ENCODE peak calls at places on chromosomes 1 and 21, in five cellular contexts. F is uterus, Z is bronchial epithelial cell, C is cardiac muscle cell, N is heart left ventricle. I is an unnamed sample.

GRCh38 chr1:46263146-46263545 is 15.6 kb downstream of the RAD54L start:
- DNase-seq in C (no peak), N (no peak), Z (no peak), F (no peak), I (no peak)

GRCh38 chr1:152533327-152533938 is 19.2 kb downstream of the CRCT1 start:
- DNase-seq in Z (peak; percentile 69), F (no peak), C (no peak), N (no peak), I (no peak)

GRCh38 chr1:55215194-55216021 is at the start of gene USP24:
- DNase-seq in N (peak; percentile 83), C (peak; percentile 87), Z (peak; percentile 53), F (peak; percentile 68), I (peak; percentile 94)

GRCh38 chr21:15498455-15498854 is 231.3 kb upstream of the USP25 start:
- DNase-seq in Z (peak; percentile 95), F (no peak), N (no peak), C (no peak), I (no peak)

GRCh38 chr1:152141971-152142584 is 16.9 kb downstream of the RPTN start:
- DNase-seq in C (no peak), N (no peak), Z (peak; percentile 78), F (no peak), I (no peak)

GRCh38 chr1:221087919-221088318 is 208.7 kb downstream of the HLX start:
- DNase-seq in N (no peak), C (no peak), F (no peak), Z (peak; percentile 27), I (no peak)

GRCh38 chr1:191963286-191963685 is 195.0 kb upstream of the RGS18 start:
- DNase-seq in C (no peak), Z (peak; percentile 0), N (no peak), F (no peak), I (no peak)

GRCh38 chr1:19179597-19180271 is 30.3 kb downstream of the UBR4 start:
- DNase-seq in F (no peak), C (peak; percentile 49), Z (peak; percentile 12), N (no peak), I (no peak)

GRCh38 chr1:204188959-204189639 is 7.2 kb downstream of the KISS1 start:
- DNase-seq in N (no peak), C (no peak), Z (no peak), F (no peak), I (no peak)

GRCh38 chr1:106571109-106571508 is 485.4 kb upstream of the PRMT6 start:
- DNase-seq in Z (peak; percentile 24), F (no peak), N (no peak), C (no peak), I (no peak)

GRCh38 chr1:230127105-230128054 is 60.3 kb downstream of the GALNT2 start:
- DNase-seq in F (no peak), N (no peak), Z (no peak), C (no peak), I (no peak)

GRCh38 chr1:30427545-30427944 is 295.8 kb downstream of the MATN1 start:
- DNase-seq in F (peak; percentile 1), Z (no peak), C (no peak), N (no peak), I (no peak)

GRCh38 chr1:25774921-25775774 is 24.8 kb upstream of the SELENON start:
- DNase-seq in Z (no peak), N (no peak), C (peak; percentile 53), F (no peak), I (no peak)

GRCh38 chr1:227891955-227892871 is 55.5 kb downstream of the WNT9A start:
- DNase-seq in N (peak; percentile 45), C (no peak), Z (no peak), F (peak; percentile 11), I (peak; percentile 56)

GRCh38 chr1:246815693-246816270 is 91.6 kb downstream of the SCCPDH start:
- DNase-seq in F (no peak), N (no peak), Z (no peak), C (no peak), I (no peak)

GRCh38 chr1:90616395-90616794 is 100.7 kb downstream of the BARHL2 start:
- DNase-seq in Z (peak; percentile 21), F (no peak), N (no peak), C (peak; percentile 28), I (no peak)

GRCh38 chr1:146012703-146013565 is 8.6 kb downstream of the HJV start:
- DNase-seq in C (peak; percentile 64), Z (peak; percentile 79), F (no peak), N (no peak), I (no peak)

GRCh38 chr1:164608651-164609057 is 49.7 kb downstream of the PBX1 start:
- DNase-seq in F (no peak), Z (no peak), N (no peak), C (no peak), I (no peak)

GRCh38 chr21:19034041-19034440 is 630.5 kb upstream of the TMPRSS15 start:
- DNase-seq in Z (no peak), N (no peak), C (no peak), F (no peak), I (no peak)

GRCh38 chr1:57727121-57727520 is 303.3 kb upstream of the DAB1 start:
- DNase-seq in Z (no peak), N (no peak), C (no peak), F (no peak), I (no peak)

GRCh38 chr1:213829806-213830205 is 158.0 kb upstream of the PROX1 start:
- DNase-seq in F (no peak), Z (no peak), N (no peak), C (no peak), I (no peak)

GRCh38 chr1:80251591-80251990 is 1245.1 kb upstream of the ADGRL4 start:
- DNase-seq in Z (no peak), F (no peak), C (no peak), N (no peak), I (no peak)

GRCh38 chr1:110040548-110040947 is 6.1 kb downstream of the STRIP1 start:
- DNase-seq in Z (peak; percentile 96), N (no peak), C (no peak), F (no peak), I (no peak)

GRCh38 chr1:156812293-156812990 is 4.2 kb downstream of the SH2D2A start:
- DNase-seq in F (no peak), Z (peak; percentile 59), C (no peak), N (no peak), I (peak; percentile 29)

GRCh38 chr1:43172532-43172972 is 422 bp downstream of the CFAP57 start:
- DNase-seq in N (peak; percentile 89), Z (peak; percentile 51), C (peak; percentile 91), F (peak; percentile 83), I (peak; percentile 93)

GRCh38 chr1:154176341-154176740 is 15.6 kb downstream of the TPM3 start:
- DNase-seq in F (no peak), Z (peak; percentile 54), N (no peak), C (no peak), I (no peak)

GRCh38 chr1:244678687-244679086 is 25.8 kb downstream of the DESI2 start:
- DNase-seq in C (no peak), N (no peak), F (no peak), Z (no peak), I (no peak)

GRCh38 chr1:916173-917075 is 7.3 kb upstream of the SAMD11 start:
- DNase-seq in Z (no peak), F (peak; percentile 73), N (peak; percentile 21), C (no peak), I (peak; percentile 80)

GRCh38 chr1:235650341-235651169 is 971 bp upstream of the GNG4 start:
- DNase-seq in F (no peak), C (peak; percentile 49), Z (no peak), N (no peak), I (peak; percentile 69)

GRCh38 chr1:62012821-62013220 is 181.8 kb upstream of the L1TD1 start:
- DNase-seq in N (peak; percentile 29), Z (no peak), C (no peak), F (peak; percentile 68), I (no peak)

GRCh38 chr1:85957760-85958159 is 198.8 kb downstream of the COL24A1 start:
- DNase-seq in C (no peak), F (no peak), N (no peak), Z (no peak), I (no peak)
- H3K36me3 ChIP-seq in C (no peaks in the 10 kb centered on the region), F (no peaks in the 10 kb centered on the region), N (no peaks in the 10 kb centered on the region), Z (no peaks in the 10 kb centered on the region), I (no peaks in the 10 kb centered on the region)

DNA sequence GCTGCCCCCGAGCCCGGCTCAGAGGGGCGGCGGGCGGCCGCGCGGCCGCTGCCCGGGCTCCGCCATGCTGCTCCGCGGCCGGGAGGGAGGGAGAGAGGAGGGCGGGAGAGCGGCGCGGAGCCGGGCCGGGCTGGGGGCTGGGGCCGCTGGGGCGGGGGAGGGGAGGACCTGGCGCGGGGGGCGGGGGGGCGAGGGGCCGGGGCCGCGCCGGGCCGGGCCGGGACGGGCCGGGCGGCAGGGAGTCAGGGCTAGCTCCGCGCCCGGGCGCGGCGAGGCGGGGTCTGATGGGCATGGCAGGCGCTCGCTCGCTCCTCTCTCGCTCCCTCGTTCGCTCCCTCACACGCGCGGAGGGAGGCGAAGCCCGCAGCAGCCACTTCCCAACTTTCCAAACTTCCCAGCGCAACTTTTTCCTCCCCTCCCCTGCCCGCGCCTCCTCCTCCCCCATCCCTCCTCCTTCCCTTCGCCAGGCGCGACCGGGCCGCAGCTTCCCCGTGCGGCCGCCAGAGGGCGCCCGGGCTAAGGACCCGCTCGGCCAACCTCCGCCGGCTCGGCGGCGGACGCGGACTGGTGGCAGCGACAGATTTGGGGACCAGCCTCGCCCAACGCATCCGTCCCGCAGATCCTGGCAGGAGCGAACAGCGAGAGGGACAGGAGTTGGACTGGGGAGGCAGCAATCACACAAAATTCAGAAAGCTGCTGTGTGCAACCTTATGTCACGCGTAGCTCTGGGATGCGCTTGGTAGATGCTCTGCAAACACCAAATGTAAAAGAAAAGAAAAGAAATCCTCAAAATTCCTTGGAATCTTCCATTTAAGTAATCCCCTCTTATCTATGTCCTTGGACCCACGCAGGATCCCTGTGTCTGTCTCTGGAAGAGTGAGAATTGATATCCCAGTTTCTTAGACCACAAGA is at the start of gene TRABD2B:
- DNase-seq in C (peak; percentile 84), F (peak; percentile 81), N (peak; percentile 77), Z (peak; percentile 42), I (peak; percentile 93)
- TF ChIP-seq CTCF in C (peak; percentile 94), F (peak; percentile 92), N (peak; percentile 94), Z (peak; percentile 94), I (peak; percentile 91)

GRCh38 chr21:32311621-32312020 is 13.0 kb downstream of the MRAP start:
- DNase-seq in F (no peak), C (no peak), N (no peak), Z (no peak), I (no peak)

GRCh38 chr21:32314806-32315205 is 16.2 kb downstream of the MRAP start:
- DNase-seq in Z (no peak), C (no peak), F (no peak), N (no peak), I (no peak)

GRCh38 chr21:32315511-32316362 is 17.1 kb downstream of the MRAP start:
- DNase-seq in F (no peak), Z (no peak), N (no peak), C (no peak), I (no peak)

GRCh38 chr21:32312321-32312720 is 13.7 kb downstream of the MRAP start:
- DNase-seq in N (peak; percentile 64), C (no peak), F (no peak), Z (no peak), I (no peak)

DNA sequence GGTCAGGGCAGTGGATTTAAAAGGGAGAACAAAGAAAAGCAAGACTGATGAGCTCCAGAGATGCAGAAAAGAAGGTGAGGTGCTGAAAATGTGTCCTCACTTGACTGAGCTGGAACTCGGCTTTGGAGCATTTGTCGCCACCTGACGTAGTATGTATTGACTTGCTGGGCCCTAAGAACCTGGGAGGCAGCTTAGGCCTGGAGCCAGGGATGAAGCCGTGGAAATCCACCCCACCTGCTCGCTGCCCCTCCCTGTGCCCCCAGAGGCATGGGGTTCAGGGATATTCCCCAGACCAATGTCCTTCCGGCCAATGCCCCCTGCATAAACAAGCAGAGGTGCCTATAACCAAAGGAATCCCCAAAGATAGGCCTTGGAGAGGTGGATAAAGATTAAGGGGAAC is 14.3 kb downstream of the MRAP start:
- DNase-seq in N (no peak), C (no peak), F (no peak), Z (no peak), I (no peak)
- H3K36me3 ChIP-seq in N (peaks cover 58% of the 10 kb centered on the region), C (peaks cover 13% of the 10 kb centered on the region), F (no peaks in the 10 kb centered on the region), Z (peaks cover 32% of the 10 kb centered on the region), I (peaks cover 26% of the 10 kb centered on the region)

GRCh38 chr1:237032029-237032428 is 10.0 kb upstream of the RYR2 start:
- DNase-seq in C (no peak), F (no peak), N (no peak), Z (no peak), I (no peak)
- TF ChIP-seq CTCF in C (no peak), F (no peak), N (no peak), Z (no peak), I (no peak)